ENCODE peak calls at places on chromosomes 6 and 20, in four cellular contexts. J, Y, T and I are unnamed samples.

GRCh38 chr6:43455034-43455747 is at the start of gene DLK2:
- DNase-seq in T (peak), Y (no peak), J (peak), I (no peak)

GRCh38 chr6:24760210-24760609 is 14.5 kb upstream of the GMNN start:
- DNase-seq in T (no peak), Y (no peak), J (no peak), I (no peak)

GRCh38 chr6:38215651-38216319 is 396.3 kb downstream of the ZFAND3 start:
- DNase-seq in J (no peak), T (no peak), Y (no peak), I (no peak)

GRCh38 chr6:167797079-167797870 is 29.4 kb upstream of the AFDN start:
- DNase-seq in J (no peak), T (no peak), Y (no peak), I (no peak)

GRCh38 chr6:81752084-81752968 is at the start of gene TENT5A:
- DNase-seq in J (peak), Y (peak), T (peak), I (peak)

GRCh38 chr6:28303570-28303969 is 22.2 kb downstream of the PGBD1 start:
- DNase-seq in J (no peak), Y (no peak), T (no peak), I (no peak)

GRCh38 chr6:165894228-165894825 is 231.3 kb upstream of the PDE10A start:
- DNase-seq in J (no peak), T (no peak), Y (no peak), I (no peak)

GRCh38 chr6:167643223-167643622 is 183.5 kb upstream of the AFDN start:
- DNase-seq in J (no peak), T (no peak), Y (no peak), I (no peak)

GRCh38 chr20:3068075-3068474 is 3.3 kb upstream of the OXT start:
- DNase-seq in J (no peak), T (no peak), Y (no peak), I (no peak)

GRCh38 chr6:150640556-150641206 is 41.0 kb downstream of the PLEKHG1 start:
- DNase-seq in T (no peak), Y (no peak), J (no peak), I (no peak)

GRCh38 chr6:41286544-41287346 is at the start of gene TREM1:
- DNase-seq in Y (no peak), T (no peak), J (no peak), I (no peak)

GRCh38 chr6:89411019-89411268 is 1.1 kb downstream of the RRAGD start:
- DNase-seq in T (no peak), J (no peak), Y (no peak), I (no peak)

GRCh38 chr6:139256087-139256486 is 35.7 kb downstream of the TXLNB start:
- DNase-seq in T (no peak), J (no peak), Y (no peak), I (no peak)

GRCh38 chr20:4195499-4195898 is 180.1 kb upstream of the RNF24 start:
- DNase-seq in Y (no peak), J (no peak), T (no peak), I (no peak)

GRCh38 chr6:166415306-166415705 is 32.6 kb upstream of the MPC1 start:
- DNase-seq in T (no peak), Y (no peak), J (no peak), I (no peak)

GRCh38 chr6:46772038-46772437 is 21.2 kb upstream of the MEP1A start:
- DNase-seq in T (no peak), Y (no peak), J (no peak), I (no peak)

GRCh38 chr6:70208235-70208790 is 94.6 kb downstream of the COL9A1 start:
- DNase-seq in T (no peak), Y (no peak), J (no peak), I (no peak)

GRCh38 chr6:70215460-70215859 is 87.4 kb downstream of the COL9A1 start:
- DNase-seq in Y (no peak), T (no peak), J (no peak), I (no peak)

GRCh38 chr6:70210462-70210861 is 92.4 kb downstream of the COL9A1 start:
- DNase-seq in Y (no peak), T (no peak), J (no peak), I (no peak)
- H3K27ac ChIP-seq in Y (no peak), T (no peak), J (no peak), I (no peak)

GRCh38 chr20:45056473-45057148 is 44.3 kb downstream of the KCNS1 start:
- DNase-seq in T (no peak), J (no peak), Y (no peak), I (no peak)
- H3K27ac ChIP-seq in T (peak), J (no peak), Y (no peak), I (no peak)

GRCh38 chr6:84762220-84762940 is 2.0 kb downstream of the TBX18 start:
- DNase-seq in T (no peak), Y (peak), J (no peak), I (no peak)
- H3K27ac ChIP-seq in T (no peak), Y (peak), J (no peak), I (peak)

GRCh38 chr6:11318835-11319813 is 86.7 kb upstream of the NEDD9 start:
- DNase-seq in T (no peak), Y (no peak), J (no peak), I (no peak)
- H3K27ac ChIP-seq in T (no peak), Y (no peak), J (no peak), I (peak)

DNA sequence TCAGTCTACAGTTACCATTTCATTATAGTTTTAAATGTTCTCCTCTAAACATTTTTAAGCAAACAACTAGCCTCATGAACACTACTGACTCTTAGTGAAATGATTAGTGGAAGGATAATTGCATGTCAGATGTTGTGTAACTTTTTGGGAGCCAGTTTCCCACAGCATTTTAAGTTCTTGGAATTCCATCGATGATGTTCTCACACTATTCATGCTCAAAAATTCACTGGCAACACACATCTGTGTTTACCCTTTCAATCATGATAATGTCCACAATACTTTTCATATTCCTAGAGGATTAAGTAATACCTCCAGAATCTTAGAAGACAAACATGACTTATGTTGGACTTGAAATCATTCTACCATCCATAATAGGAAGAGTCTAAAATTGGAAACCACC is 678.1 kb upstream of the ID4 start:
- DNase-seq in J (no peak), Y (no peak), T (no peak), I (no peak)
- H3K27ac ChIP-seq in J (no peak), Y (no peak), T (no peak), I (no peak)

GRCh38 chr6:107706516-107706915 is 117.6 kb downstream of the SCML4 start:
- DNase-seq in J (no peak), Y (no peak), T (no peak), I (no peak)

GRCh38 chr6:107708435-107708834 is 115.7 kb downstream of the SCML4 start:
- DNase-seq in J (no peak), Y (no peak), T (no peak), I (no peak)

GRCh38 chr6:107701231-107701630 is 122.9 kb downstream of the SCML4 start:
- DNase-seq in T (no peak), Y (no peak), J (no peak), I (no peak)

GRCh38 chr6:107707346-107708270 is 116.5 kb downstream of the SCML4 start:
- DNase-seq in Y (no peak), J (no peak), T (no peak), I (no peak)

DNA sequence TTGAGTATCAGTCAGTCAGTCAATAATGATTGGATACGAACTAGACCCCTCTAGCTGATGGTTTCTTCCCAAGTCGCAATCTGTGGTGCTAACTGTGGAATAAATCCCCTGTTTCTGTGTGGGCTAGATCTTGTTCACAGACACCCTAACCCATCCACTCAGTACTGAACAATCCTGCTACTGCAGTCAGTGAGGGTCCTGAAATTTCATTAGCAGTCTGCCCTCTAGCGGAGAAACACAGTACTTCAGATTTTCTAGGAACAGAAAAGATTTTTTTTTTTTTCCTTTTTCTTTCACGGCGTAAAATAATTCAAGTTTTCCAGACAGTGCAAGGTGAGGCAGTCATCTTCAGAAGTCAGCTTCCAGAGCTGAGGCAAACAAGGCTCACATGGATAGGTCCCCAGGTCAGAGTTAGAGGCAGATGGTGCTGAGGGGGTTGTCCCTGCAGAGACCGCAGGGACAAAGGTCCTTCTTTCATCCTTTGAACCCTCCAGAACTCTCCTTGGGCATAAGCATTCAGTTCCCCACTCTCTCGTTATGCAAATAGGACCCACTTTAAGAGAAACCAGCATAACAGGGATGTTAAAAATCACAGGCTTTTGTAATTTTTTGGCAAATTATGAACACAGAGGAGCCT is 119.6 kb downstream of the SCML4 start:
- DNase-seq in Y (no peak), T (no peak), J (no peak), I (no peak)
- H3K27ac ChIP-seq in Y (no peak), T (no peak), J (no peak), I (no peak)

GRCh38 chr20:33640287-33640686 is 21.8 kb upstream of the C20orf144 start:
- DNase-seq in Y (no peak), T (no peak), J (no peak), I (no peak)
- H3K27ac ChIP-seq in Y (no peak), T (no peak), J (no peak), I (no peak)

GRCh38 chr6:156866181-156866862 is 89.1 kb downstream of the ARID1B start:
- DNase-seq in T (peak), Y (peak), J (no peak), I (no peak)
- H3K27ac ChIP-seq in T (no peak), Y (no peak), J (no peak), I (no peak)

DNA sequence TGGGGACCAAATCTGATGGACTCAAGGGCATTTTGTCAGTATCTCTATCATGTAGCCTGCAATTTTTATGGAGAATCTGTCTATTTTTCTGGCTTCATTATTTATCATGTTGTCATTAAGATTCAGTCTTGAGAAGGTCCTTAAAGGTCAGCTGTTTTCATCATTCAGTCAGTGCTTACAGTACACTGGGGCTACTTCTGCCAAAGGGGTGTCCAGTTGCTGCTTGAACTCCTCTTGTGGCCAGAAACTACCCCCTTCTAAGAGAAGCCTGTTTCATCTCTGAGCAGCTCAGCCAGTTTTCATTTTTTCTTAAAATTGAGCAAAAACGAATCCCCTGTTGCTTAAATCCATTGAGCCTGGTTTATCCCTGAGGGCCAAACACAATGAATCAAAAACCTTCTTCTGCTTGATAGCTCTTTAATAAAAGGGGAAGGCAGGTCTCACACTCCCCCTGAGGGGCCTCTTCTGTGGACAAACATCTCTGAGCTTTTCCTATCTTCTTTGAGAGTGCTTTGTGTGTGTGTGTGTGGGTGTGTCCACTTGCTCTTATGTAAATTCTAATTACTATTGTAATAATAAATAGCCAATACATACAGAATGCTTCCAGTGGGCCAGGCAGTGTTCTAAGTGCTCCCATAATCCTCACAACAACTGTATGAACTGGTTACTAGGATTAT is 172.2 kb downstream of the PLCB1 start:
- DNase-seq in Y (no peak), T (no peak), J (no peak), I (no peak)
- H3K27ac ChIP-seq in Y (no peak), T (no peak), J (no peak), I (no peak)